ENCODE peak calls at places on chromosomes 16 and 17, in seven cellular contexts. Q is upper lobe of left lung, L is GM12892, G is prostate gland, P is ovary, K is IMR-90, M is adrenal gland. N is an unnamed sample.

GRCh38 chr16:70495425-70496182 is 27.8 kb downstream of the COG4 start:
- DNase-seq in Q (no peak), L (no peak), G (no peak), P (no peak), K (no peak), M (no peak), N (no peak)

GRCh38 chr17:73584987-73585386 is 59.3 kb downstream of the SDK2 start:
- DNase-seq in Q (no peak), L (no peak), G (no peak), P (no peak), K (no peak), M (no peak), N (no peak)

GRCh38 chr16:72989203-72989991 is 58.5 kb downstream of the ZFHX3 start:
- DNase-seq in Q (no peak), L (no peak), G (peak), P (no peak), K (peak), M (no peak), N (peak)

GRCh38 chr16:84109598-84110325 is 7.0 kb downstream of the MBTPS1 start:
- DNase-seq in Q (no peak), L (no peak), G (no peak), P (no peak), K (peak), M (no peak), N (no peak)

GRCh38 chr16:53022374-53022773 is 30.3 kb downstream of the CHD9NB start:
- DNase-seq in Q (no peak), L (no peak), G (peak), P (no peak), K (peak), M (peak), N (no peak)

GRCh38 chr17:10698116-10698818 is 873 bp downstream of the ADPRM start:
- DNase-seq in Q (no peak), L (no peak), G (peak), P (no peak), K (peak), M (no peak), N (no peak)

GRCh38 chr16:57092786-57093301 is 461 bp downstream of the CPNE2 start:
- DNase-seq in Q (peak), L (peak), G (peak), P (peak), K (no peak), M (no peak), N (no peak)

GRCh38 chr16:85733839-85734170 is 17.1 kb downstream of the C16orf74 start:
- DNase-seq in Q (no peak), L (no peak), G (no peak), P (no peak), K (no peak), M (no peak), N (no peak)

GRCh38 chr17:40091691-40092397 is 8.5 kb downstream of the NR1D1 start:
- DNase-seq in Q (no peak), L (no peak), G (no peak), P (peak), K (no peak), M (peak), N (no peak)

GRCh38 chr16:85139888-85140339 is 27.6 kb upstream of the CIBAR2 start:
- DNase-seq in Q (no peak), L (no peak), G (no peak), P (no peak), K (no peak), M (no peak), N (no peak)

GRCh38 chr17:81094744-81095607 is 60.0 kb downstream of the BAIAP2 start:
- DNase-seq in Q (peak), L (no peak), G (no peak), P (peak), K (peak), M (peak), N (peak)

GRCh38 chr17:38919316-38920078 is 5.9 kb upstream of the LASP1NB start:
- DNase-seq in Q (no peak), L (no peak), G (no peak), P (no peak), K (no peak), M (peak), N (peak)

GRCh38 chr17:48259710-48260291 is 152.2 kb downstream of the SNX11 start:
- DNase-seq in Q (no peak), L (no peak), G (no peak), P (no peak), K (peak), M (no peak), N (no peak)

GRCh38 chr17:32298721-32299578 is 33.3 kb downstream of the RHBDL3 start:
- DNase-seq in Q (no peak), L (no peak), G (peak), P (no peak), K (no peak), M (no peak), N (no peak)

GRCh38 chr16:30131869-30132475 is 9.0 kb upstream of the MAPK3 start:
- DNase-seq in Q (no peak), L (no peak), G (no peak), P (no peak), K (no peak), M (no peak), N (no peak)

GRCh38 chr17:55635253-55635766 is 87.4 kb downstream of the TMEM100 start:
- DNase-seq in Q (no peak), L (no peak), G (no peak), P (no peak), K (peak), M (no peak), N (no peak)

GRCh38 chr16:30982548-30983288 is 2.3 kb upstream of the HSD3B7 start:
- DNase-seq in Q (no peak), L (no peak), G (no peak), P (no peak), K (no peak), M (no peak), N (no peak)

GRCh38 chr17:28008526-28008925 is 34.0 kb upstream of the NLK start:
- DNase-seq in Q (no peak), L (no peak), G (peak), P (no peak), K (peak), M (peak), N (no peak)

GRCh38 chr17:20989991-20990855 is 52.6 kb downstream of the USP22 start:
- DNase-seq in Q (no peak), L (no peak), G (no peak), P (no peak), K (no peak), M (peak), N (peak)

GRCh38 chr17:80971704-80972304 is 19.8 kb upstream of the CHMP6 start:
- DNase-seq in Q (peak), L (no peak), G (no peak), P (no peak), K (no peak), M (no peak), N (no peak)

GRCh38 chr16:29765167-29766032 is 12.7 kb upstream of the ZG16 start:
- DNase-seq in Q (no peak), L (no peak), G (peak), P (no peak), K (no peak), M (no peak), N (no peak)

GRCh38 chr17:38415250-38416194 is 12.7 kb upstream of the ARHGAP23 start:
- DNase-seq in Q (peak), L (no peak), G (no peak), P (no peak), K (peak), M (peak), N (no peak)

GRCh38 chr17:50661795-50662391 is 27.2 kb downstream of the ABCC3 start:
- DNase-seq in Q (no peak), L (no peak), G (peak), P (no peak), K (peak), M (peak), N (peak)

GRCh38 chr17:65228734-65229390 is 91.7 kb downstream of the RGS9 start:
- DNase-seq in Q (no peak), L (peak), G (no peak), P (no peak), K (peak), M (no peak), N (no peak)

GRCh38 chr16:81204794-81205680 is 33.5 kb upstream of the BCO1 start:
- DNase-seq in Q (no peak), L (peak), G (no peak), P (peak), K (peak), M (peak), N (peak)

GRCh38 chr17:82205720-82206508 is 6.7 kb downstream of the CCDC57 start:
- DNase-seq in Q (peak), L (peak), G (peak), P (peak), K (peak), M (peak), N (peak)

GRCh38 chr17:11997972-11998233 is 628 bp upstream of the ZNF18 start:
- DNase-seq in Q (no peak), L (no peak), G (no peak), P (no peak), K (no peak), M (no peak), N (no peak)

GRCh38 chr16:82331397-82331796 is 161.4 kb upstream of the MPHOSPH6 start:
- DNase-seq in Q (no peak), L (no peak), G (no peak), P (no peak), K (no peak), M (no peak), N (no peak)

GRCh38 chr16:12425134-12425941 is 378.3 kb downstream of the CPPED1 start:
- DNase-seq in Q (no peak), L (no peak), G (no peak), P (no peak), K (no peak), M (no peak), N (no peak)

DNA sequence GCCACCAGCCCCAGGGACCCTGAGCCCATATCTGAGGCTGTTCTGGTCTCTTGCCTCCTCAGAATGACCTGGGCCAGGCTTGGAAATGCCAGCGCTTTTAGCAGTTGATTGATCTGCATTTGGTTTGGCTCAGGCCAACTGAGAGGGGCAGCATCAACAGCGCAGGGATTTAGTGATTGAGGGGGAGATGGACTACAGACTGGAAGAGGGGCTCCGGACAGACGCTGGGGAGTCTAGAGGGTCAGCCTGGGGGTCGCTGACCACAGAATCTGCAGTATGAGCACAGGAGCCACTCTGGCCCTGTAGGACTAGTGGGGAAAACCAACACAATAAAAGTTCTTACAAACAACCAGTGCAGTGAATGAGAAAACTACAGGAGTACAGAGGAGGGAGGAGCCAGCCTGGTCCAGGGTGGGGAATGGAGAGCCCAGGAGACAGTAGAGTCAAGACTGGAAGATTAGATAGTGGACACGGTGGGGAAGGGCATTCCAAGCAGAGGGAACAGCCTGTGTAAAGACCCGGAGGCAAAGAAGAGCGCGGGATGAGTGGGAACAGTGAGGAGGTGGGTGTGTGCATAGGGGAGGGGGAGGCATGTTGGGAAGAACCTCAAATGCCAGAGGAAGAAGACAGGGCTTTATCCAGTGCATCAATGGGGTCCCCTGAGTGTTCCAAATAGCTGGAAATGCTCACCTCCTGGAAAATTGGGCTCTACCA is 128.9 kb downstream of the MRM1 start:
- DNase-seq in Q (no peak), L (no peak), G (no peak), P (no peak), K (no peak), M (no peak), N (no peak)
- TF ChIP-seq POLR2A in Q (no peak), L (no peak), G (no peak), P (no peak), K (no peak), M (no peak), N (no peak)

DNA sequence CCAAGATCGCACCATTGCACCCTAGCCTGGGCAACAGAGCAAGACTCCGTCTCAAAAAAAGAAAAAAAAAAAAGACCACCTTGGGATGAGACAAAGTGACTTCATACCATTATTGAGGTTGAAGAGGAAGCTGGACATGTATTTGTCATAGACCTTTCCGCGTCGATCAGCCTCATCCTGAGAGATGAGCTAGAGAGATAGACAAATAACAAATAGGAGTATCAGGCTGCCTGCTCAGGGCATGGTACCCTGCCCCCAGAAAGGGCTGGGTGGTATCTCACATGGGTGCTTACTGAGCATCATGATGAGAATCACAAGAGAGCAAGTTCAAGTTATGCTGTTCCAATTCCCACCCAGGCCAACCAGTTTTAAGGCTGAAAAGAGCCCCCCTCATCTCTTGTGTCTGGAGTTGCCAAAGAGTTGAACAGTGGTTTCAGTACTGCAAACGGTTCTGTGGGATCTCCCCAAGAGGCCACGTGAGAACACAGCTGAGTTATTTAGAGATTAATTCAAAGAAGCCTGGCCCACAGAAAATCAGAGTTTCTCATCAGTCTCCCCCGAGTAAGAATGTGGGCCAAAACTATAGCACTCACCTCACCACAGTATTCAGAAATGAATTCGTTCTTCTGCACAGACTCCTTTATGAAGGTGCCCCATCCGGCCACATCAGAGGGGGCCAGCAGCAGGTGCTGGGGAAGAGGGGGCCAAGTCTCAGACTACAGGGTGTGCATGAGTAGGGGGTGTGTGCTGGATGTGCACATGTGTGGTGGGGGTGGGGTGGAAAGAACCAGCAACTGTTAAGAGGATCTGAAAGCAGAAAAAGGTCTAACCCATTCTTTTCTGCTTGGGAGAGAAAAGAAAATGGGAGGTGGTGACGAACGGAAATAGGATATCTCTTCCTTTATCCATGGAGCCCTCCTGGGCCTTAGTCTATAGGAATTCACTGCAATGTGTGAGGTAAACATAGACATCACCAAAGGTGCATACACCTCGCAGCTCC is 22.5 kb downstream of the CNTNAP1 start:
- DNase-seq in Q (no peak), L (no peak), G (no peak), P (no peak), K (no peak), M (no peak), N (no peak)
- TF ChIP-seq POLR2A in Q (no peak), L (no peak), G (no peak), P (no peak), K (no peak), M (no peak), N (no peak)

DNA sequence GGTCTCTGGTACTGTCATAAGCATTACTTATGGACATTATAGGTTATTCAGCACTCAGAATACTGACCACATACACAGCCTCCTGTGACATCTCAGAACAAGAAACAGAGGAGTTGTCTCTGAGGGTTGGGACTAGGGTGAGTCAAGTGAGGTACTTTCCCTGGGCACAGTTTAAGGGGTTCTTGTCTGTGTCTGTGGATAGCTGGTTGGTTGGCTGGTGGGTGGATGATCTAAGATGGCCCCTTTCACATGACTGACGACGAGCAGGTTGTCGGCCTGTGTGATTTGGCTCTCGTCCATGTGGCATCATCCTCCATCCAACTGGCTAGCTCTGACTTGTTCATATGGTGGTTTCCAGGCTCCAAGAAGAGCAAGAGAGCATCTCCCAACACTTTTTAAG is 163.9 kb downstream of the PRKCB start:
- DNase-seq in Q (no peak), L (no peak), G (no peak), P (no peak), K (no peak), M (no peak), N (no peak)
- TF ChIP-seq POLR2A in Q (no peak), L (no peak), G (no peak), P (no peak), K (no peak), M (no peak), N (no peak)

GRCh38 chr17:75594499-75595283 is 7.1 kb downstream of the MYO15B start:
- DNase-seq in Q (peak), L (no peak), G (no peak), P (peak), K (no peak), M (no peak), N (peak)

GRCh38 chr17:75590314-75590761 is 2.7 kb downstream of the MYO15B start:
- DNase-seq in Q (no peak), L (no peak), G (no peak), P (no peak), K (no peak), M (no peak), N (no peak)

GRCh38 chr17:75591722-75592302 is 4.2 kb downstream of the MYO15B start:
- DNase-seq in Q (no peak), L (no peak), G (no peak), P (no peak), K (no peak), M (no peak), N (peak)

GRCh38 chr17:75590849-75591721 is 3.5 kb downstream of the MYO15B start:
- DNase-seq in Q (no peak), L (no peak), G (no peak), P (no peak), K (no peak), M (no peak), N (peak)

DNA sequence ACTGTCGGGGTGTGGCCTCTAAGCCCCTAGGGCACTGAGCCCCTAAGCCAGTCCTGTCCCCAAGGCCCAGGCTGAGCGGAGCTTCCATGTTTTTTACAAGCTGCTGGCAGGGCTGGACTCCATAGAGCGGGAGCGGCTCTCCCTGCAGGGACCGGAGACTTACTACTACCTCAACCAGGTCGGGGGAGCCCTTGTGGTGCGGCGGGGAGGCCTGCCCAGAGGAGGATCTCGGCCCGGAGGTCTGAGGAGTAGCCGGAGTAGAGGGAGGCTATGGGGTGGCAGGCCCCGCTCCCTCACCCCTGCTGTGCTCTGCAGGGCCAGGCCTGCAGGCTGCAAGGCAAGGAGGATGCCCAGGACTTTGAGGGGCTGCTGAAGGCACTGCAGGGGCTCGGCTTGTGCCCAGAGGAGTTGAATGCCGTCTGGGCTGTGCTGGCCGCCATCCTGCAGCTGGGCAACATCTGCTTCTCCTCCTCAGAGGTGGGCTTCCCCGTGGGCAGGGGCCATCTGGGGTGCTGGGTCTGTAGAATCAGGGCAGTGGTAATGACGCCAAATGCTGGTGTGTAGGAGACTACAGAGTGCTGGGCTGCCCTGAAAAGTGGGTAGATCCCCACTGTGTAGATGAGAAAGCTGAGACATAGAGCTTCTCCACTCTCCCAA is 4.9 kb downstream of the MYO15B start:
- DNase-seq in Q (no peak), L (no peak), G (no peak), P (no peak), K (no peak), M (no peak), N (peak)
- TF ChIP-seq POLR2A in Q (no peak), L (no peak), G (no peak), P (no peak), K (no peak), M (no peak), N (no peak)

GRCh38 chr16:66548068-66548467 is 1.9 kb downstream of the TK2 start:
- DNase-seq in Q (no peak), L (no peak), G (no peak), P (no peak), K (no peak), M (no peak), N (no peak)

GRCh38 chr16:66551362-66551761 is 1.0 kb upstream of the CKLF start:
- DNase-seq in Q (no peak), L (no peak), G (no peak), P (no peak), K (peak), M (peak), N (no peak)

GRCh38 chr16:66548868-66549267 is 1.1 kb downstream of the TK2 start:
- DNase-seq in Q (no peak), L (no peak), G (no peak), P (no peak), K (no peak), M (no peak), N (no peak)

GRCh38 chr16:66547101-66547989 is 2.6 kb downstream of the TK2 start:
- DNase-seq in Q (no peak), L (no peak), G (no peak), P (no peak), K (no peak), M (no peak), N (no peak)

DNA sequence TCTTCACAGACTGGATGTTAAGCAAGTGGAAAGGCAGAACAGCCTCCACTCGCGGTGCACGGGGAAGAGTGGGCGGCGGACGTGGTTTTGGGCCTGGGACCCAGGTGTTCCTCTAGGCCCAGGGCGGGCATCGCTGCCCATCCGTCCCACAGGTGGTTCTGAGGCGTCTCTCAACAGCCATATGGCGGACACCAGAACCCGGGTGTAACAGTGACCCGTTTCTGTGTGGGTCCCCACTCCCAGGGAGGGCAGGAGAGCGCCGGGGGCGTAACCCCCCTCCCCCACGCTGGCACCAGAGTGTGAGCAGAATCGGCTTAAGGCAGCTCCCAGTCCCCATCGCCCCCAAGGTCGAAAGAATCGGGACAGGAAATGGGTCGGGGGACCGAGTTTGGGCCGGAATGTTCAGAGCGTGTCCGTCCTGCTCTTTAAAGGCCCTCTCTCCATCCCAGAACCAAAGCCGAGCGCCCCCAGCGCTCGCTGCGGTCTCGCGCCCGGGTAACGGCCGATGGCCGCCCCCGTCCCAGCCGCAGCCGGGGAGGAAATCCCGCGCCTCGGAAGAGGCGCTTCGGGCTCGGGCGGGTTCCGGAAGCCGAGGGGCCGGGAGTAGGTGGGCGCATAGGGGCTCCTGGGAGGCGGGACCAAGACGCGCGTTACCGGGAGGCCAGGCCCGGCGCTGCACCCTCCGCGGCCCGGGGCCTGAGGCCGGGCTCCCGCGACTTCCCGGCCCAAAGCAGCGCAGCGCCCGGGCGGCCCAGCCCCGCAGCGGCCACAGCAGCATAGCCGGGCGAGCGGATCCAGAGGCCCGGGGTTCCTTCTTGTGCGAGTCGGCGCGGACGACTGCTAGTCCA is at the start of gene TK2:
- DNase-seq in Q (peak), L (peak), G (peak), P (peak), K (peak), M (peak), N (peak)
- TF ChIP-seq POLR2A in Q (peak), L (peak), G (peak), P (peak), K (peak), M (peak), N (no peak)